ENCODE peak calls at places on chromosomes 12 and 14, in eight cellular contexts. H is spleen, X is H1, W is HCT116, S is GM12891, C is sigmoid colon, G is vagina, I is K562. L is an unnamed sample.

GRCh38 chr14:27605298-27605697 is 1007.5 kb upstream of the NOVA1 start:
- DNase-seq in H (no peak), X (no peak), W (no peak), S (no peak), C (no peak), G (no peak), I (no peak), L (no peak)

GRCh38 chr14:23396126-23396525 is 11.9 kb downstream of the MYH6 start:
- DNase-seq in H (no peak), X (no peak), W (no peak), S (no peak), C (no peak), G (no peak), I (no peak), L (no peak)

GRCh38 chr14:80564051-80564450 is 352.7 kb upstream of the DIO2 start:
- DNase-seq in H (no peak), X (no peak), W (no peak), S (no peak), C (no peak), G (no peak), I (no peak), L (no peak)

GRCh38 chr14:24071144-24071697 is at the start of gene CPNE6:
- DNase-seq in H (peak), X (no peak), W (no peak), S (no peak), C (no peak), G (no peak), I (no peak), L (no peak)

GRCh38 chr12:113097716-113098427 is 37.7 kb downstream of the RASAL1 start:
- DNase-seq in H (no peak), X (no peak), W (no peak), S (no peak), C (no peak), G (no peak), I (peak), L (no peak)

GRCh38 chr12:28443337-28443736 is 253.1 kb downstream of the CCDC91 start:
- DNase-seq in H (no peak), X (no peak), W (no peak), S (no peak), C (no peak), G (no peak), I (no peak), L (no peak)

GRCh38 chr14:24887623-24888304 is 162.2 kb downstream of the STXBP6 start:
- DNase-seq in H (no peak), X (no peak), W (no peak), S (no peak), C (no peak), G (no peak), I (no peak), L (no peak)

GRCh38 chr12:3249081-3249800 is 172.1 kb downstream of the TSPAN9 start:
- DNase-seq in H (no peak), X (no peak), W (no peak), S (no peak), C (no peak), G (no peak), I (no peak), L (no peak)

GRCh38 chr14:105086833-105087307 is 21.6 kb upstream of the GPR132 start:
- DNase-seq in H (peak), X (peak), W (peak), S (peak), C (peak), G (no peak), I (peak), L (peak)
- TF ChIP-seq POLR2A in H (no peak), X (no peak), W (no peak), S (peak), C (no peak), G (no peak), I (peak), L (peak)

GRCh38 chr12:82650627-82651337 is 35.9 kb upstream of the TMTC2 start:
- DNase-seq in H (no peak), X (no peak), W (peak), S (no peak), C (no peak), G (no peak), I (no peak), L (no peak)
- TF ChIP-seq POLR2AphosphoS5 in H (no peak), X (no peak), W (peak), S (no peak), C (no peak), G (no peak), I (no peak), L (no peak)

GRCh38 chr12:12890492-12890814 is 909 bp upstream of the GPRC5A start:
- DNase-seq in H (no peak), X (no peak), W (no peak), S (no peak), C (no peak), G (no peak), I (no peak), L (no peak)

GRCh38 chr12:12891646-12892355 is 439 bp downstream of the GPRC5A start:
- DNase-seq in H (no peak), X (no peak), W (no peak), S (no peak), C (no peak), G (no peak), I (no peak), L (no peak)

GRCh38 chr12:12892670-12893290 is 1.4 kb downstream of the GPRC5A start:
- DNase-seq in H (no peak), X (no peak), W (no peak), S (no peak), C (no peak), G (no peak), I (no peak), L (no peak)

GRCh38 chr12:12889701-12890100 is 1.7 kb upstream of the GPRC5A start:
- DNase-seq in H (no peak), X (no peak), W (no peak), S (no peak), C (no peak), G (no peak), I (no peak), L (no peak)

DNA sequence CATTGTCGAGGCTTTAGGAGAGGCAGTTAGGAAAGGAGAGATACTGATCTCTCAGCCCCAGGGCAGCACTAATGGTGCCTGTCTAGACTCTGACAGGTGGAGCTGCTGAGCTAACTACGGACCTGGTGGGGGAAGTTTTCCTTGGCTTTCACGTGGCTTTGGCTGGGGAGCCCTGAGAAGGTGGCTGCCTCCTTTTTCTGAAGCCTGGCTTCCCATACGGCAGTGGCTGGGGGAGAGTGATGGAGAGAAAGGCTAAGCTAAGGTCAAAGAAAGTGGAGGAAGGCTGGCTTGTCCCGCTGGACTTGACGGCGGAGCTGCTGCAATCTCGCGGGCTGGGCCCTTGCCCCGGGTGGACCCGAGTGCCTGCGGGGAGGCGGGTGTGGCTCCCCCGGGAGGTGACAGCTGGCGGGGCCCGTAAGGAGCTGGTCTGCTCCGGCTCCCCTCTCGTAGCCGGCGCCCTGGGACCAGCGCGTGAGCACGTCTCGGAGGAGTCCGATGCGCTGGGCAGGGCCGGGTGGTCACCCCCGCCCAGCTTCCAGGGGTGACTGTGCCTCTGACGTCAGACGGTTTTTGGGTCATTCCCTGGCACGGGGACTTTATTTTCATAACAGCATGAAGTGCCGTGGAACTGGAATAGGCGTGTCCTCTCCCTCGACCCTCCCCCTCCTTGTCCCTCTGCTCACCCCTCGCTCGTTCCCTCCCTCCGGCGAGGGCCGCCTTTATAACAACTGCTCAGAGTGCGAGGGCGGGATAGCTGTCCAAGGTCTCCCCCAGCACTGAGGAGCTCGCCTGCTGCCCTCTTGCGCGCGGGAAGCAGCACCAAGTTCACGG is at the start of gene GPRC5A:
- DNase-seq in H (peak), X (no peak), W (peak), S (no peak), C (peak), G (peak), I (peak), L (no peak)
- TF ChIP-seq POLR2A in H (no peak), X (no peak), W (peak), S (no peak), C (no peak), G (no peak), I (no peak), L (no peak)

GRCh38 chr12:29773076-29773475 is 10.7 kb downstream of the TMTC1 start:
- DNase-seq in H (no peak), X (no peak), W (no peak), S (no peak), C (no peak), G (no peak), I (no peak), L (no peak)

GRCh38 chr12:29771165-29771564 is 12.6 kb downstream of the TMTC1 start:
- DNase-seq in H (no peak), X (no peak), W (no peak), S (no peak), C (no peak), G (no peak), I (no peak), L (no peak)

GRCh38 chr12:29768372-29768771 is 15.4 kb downstream of the TMTC1 start:
- DNase-seq in H (no peak), X (no peak), W (no peak), S (no peak), C (no peak), G (no peak), I (no peak), L (no peak)

GRCh38 chr12:29771786-29772185 is 12.0 kb downstream of the TMTC1 start:
- DNase-seq in H (no peak), X (no peak), W (no peak), S (no peak), C (no peak), G (no peak), I (no peak), L (no peak)

DNA sequence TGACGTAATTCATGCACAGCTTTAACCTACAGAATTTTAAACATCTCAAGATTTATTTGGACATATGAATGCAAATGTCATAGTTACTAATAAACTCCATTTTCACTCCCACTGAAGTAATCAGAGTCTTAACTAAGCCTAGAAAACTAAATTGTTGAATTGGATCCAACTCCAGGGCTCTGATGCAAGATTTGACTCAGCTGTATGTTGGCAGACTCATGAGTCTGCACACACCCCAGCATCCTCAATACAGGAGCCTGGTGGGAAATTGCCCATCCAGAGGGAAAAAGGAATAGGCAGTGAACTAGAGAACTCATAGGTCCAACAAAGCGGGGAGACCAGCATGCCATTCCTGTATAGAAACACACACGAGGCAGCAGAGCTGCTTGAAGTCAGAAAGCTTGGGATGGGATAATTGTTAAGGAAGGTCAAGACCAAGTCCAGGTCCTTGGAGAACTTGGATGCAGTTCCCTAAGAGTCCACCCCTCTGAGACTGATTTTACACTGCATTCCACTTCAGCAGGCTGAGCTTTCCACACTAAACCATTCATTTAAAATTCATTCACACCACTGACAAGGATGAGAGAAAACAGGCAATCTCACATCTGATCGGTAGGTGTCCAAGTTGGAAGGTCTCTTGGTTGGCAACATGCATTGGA is 14.5 kb downstream of the TMTC1 start:
- DNase-seq in H (no peak), X (no peak), W (no peak), S (no peak), C (no peak), G (no peak), I (no peak), L (no peak)
- TF ChIP-seq POLR2AphosphoS5 in H (no peak), X (no peak), W (no peak), S (no peak), C (no peak), G (no peak), I (no peak), L (no peak)

DNA sequence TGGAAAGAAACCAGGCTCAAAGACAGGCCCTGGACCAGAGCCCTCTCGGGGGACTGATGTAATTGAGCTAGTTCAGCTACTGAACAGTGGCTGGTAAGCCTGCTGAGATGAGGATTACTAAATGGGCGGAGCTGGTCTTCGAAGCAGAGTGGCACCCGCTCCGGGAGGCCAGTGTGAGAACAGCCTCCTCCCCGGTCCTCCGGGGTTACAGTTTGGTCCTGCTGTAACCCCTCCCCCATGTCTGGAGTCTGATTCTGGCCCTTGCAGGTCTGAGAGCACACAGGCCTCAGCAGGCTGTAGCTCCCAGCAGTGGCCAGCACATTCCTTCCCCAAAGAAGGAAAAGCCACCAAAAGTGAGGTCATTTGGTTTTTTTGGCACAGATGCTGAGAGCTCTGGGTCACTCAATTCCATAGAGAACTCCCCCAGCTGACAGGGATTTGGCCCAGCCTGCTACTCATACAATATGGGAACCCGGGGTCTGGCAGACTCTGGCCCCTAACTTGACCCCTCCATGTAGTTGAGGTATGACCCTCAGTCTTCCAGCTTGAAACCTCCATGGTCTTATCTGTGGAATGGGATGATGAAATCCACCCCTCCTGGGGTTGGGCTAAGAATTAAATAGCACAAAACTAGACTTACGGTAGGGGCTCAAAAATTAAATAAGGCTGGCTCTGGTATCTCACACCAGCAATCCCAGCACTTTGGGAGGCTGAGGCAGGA is 39.0 kb downstream of the ACTN1 start:
- DNase-seq in H (no peak), X (no peak), W (no peak), S (no peak), C (peak), G (no peak), I (no peak), L (no peak)
- TF ChIP-seq POLR2A in H (no peak), X (no peak), W (no peak), S (no peak), C (peak), G (no peak), I (no peak), L (no peak)

GRCh38 chr12:66600805-66601392 is 78.0 kb downstream of the GRIP1 start:
- DNase-seq in H (no peak), X (no peak), W (no peak), S (no peak), C (no peak), G (no peak), I (no peak), L (no peak)
- TF ChIP-seq POLR2AphosphoS5 in H (no peak), X (no peak), W (no peak), S (no peak), C (no peak), G (no peak), I (no peak), L (no peak)